ENCODE peak calls at places on chromosomes 13 and 19, in five cellular contexts. D is heart left ventricle, Z is mucosa of descending colon, H is tibial nerve, G is body of pancreas. L is an unnamed sample. For H3K4me1, the result is how much of the 10 kb centered on the place peaks cover.

GRCh38 chr13:85864963-85865530 is 65.8 kb upstream of the SLITRK6 start:
- DNase-seq in D (no peak), Z (no peak), H (no peak), G (no peak), L (no peak)

GRCh38 chr13:107421951-107422350 is 793.4 kb downstream of the LIG4 start:
- DNase-seq in D (no peak), Z (no peak), H (no peak), G (no peak), L (no peak)

GRCh38 chr19:57280913-57281425 is 684 bp downstream of the ZNF460 start:
- DNase-seq in D (no peak), Z (peak), H (no peak), G (no peak), L (no peak)

GRCh38 chr13:23510544-23510916 is 59.7 kb upstream of the TNFRSF19 start:
- DNase-seq in D (no peak), Z (no peak), H (no peak), G (no peak), L (no peak)

GRCh38 chr13:77143325-77143907 is 116.5 kb upstream of the FBXL3 start:
- DNase-seq in D (no peak), Z (no peak), H (no peak), G (no peak), L (no peak)

GRCh38 chr19:42563352-42564210 is 31.1 kb downstream of the CEACAM8 start:
- DNase-seq in D (no peak), Z (no peak), H (peak), G (peak), L (no peak)

GRCh38 chr13:51760592-51760991 is 43.4 kb downstream of the DHRS12 start:
- DNase-seq in D (no peak), Z (no peak), H (no peak), G (no peak), L (no peak)

GRCh38 chr13:27125357-27126282 is 46.0 kb downstream of the USP12 start:
- DNase-seq in D (peak), Z (no peak), H (no peak), G (no peak), L (no peak)

GRCh38 chr19:15540435-15540834 is 32.1 kb downstream of the CYP4F22 start:
- DNase-seq in D (no peak), Z (no peak), H (no peak), G (no peak), L (no peak)

GRCh38 chr19:3178377-3178972 is at the start of gene S1PR4:
- DNase-seq in D (peak), Z (peak), H (no peak), G (no peak), L (no peak)

GRCh38 chr19:47135156-47135555 is 4.5 kb downstream of the SAE1 start:
- DNase-seq in D (no peak), Z (no peak), H (no peak), G (no peak), L (no peak)

GRCh38 chr19:1651548-1652394 is 644 bp downstream of the TCF3 start:
- DNase-seq in D (peak), Z (peak), H (peak), G (peak), L (peak)

GRCh38 chr13:40271931-40272775 is 394.3 kb downstream of the FOXO1 start:
- DNase-seq in D (peak), Z (no peak), H (peak), G (peak), L (peak)

GRCh38 chr13:103568314-103568713 is 502.1 kb upstream of the SLC10A2 start:
- DNase-seq in D (no peak), Z (no peak), H (no peak), G (no peak), L (no peak)

GRCh38 chr13:28370448-28370847 is 124.5 kb downstream of the FLT1 start:
- DNase-seq in D (no peak), Z (no peak), H (no peak), G (no peak), L (no peak)

GRCh38 chr13:40189885-40190655 is 476.4 kb downstream of the FOXO1 start:
- DNase-seq in D (no peak), Z (peak), H (no peak), G (no peak), L (peak)

GRCh38 chr13:70795484-70795883 is 687.2 kb upstream of the KLHL1 start:
- DNase-seq in D (no peak), Z (no peak), H (no peak), G (no peak), L (no peak)

GRCh38 chr19:47414469-47414868 is 4.9 kb downstream of the MEIS3 start:
- DNase-seq in D (no peak), Z (no peak), H (no peak), G (no peak), L (no peak)

GRCh38 chr19:17943284-17944221 is 10.7 kb downstream of the CCDC124 start:
- DNase-seq in D (no peak), Z (no peak), H (no peak), G (no peak), L (no peak)

GRCh38 chr19:33268162-33268991 is 34.0 kb downstream of the CEBPA start:
- DNase-seq in D (no peak), Z (no peak), H (no peak), G (no peak), L (no peak)

GRCh38 chr13:88097541-88097940 is 426.4 kb downstream of the SLITRK5 start:
- DNase-seq in D (no peak), Z (no peak), H (no peak), G (no peak), L (no peak)
- H3K4me3 ChIP-seq in D (no peak), Z (no peak), H (no peak), G (no peak), L (no peak)

GRCh38 chr19:11190501-11190900 is 6.8 kb downstream of the KANK2 start:
- DNase-seq in D (no peak), Z (no peak), H (no peak), G (no peak), L (no peak)

GRCh38 chr19:11194173-11194572 is 3.2 kb downstream of the KANK2 start:
- DNase-seq in D (no peak), Z (no peak), H (no peak), G (no peak), L (no peak)

GRCh38 chr19:11192957-11193939 is 4.1 kb downstream of the KANK2 start:
- DNase-seq in D (no peak), Z (no peak), H (no peak), G (no peak), L (no peak)

GRCh38 chr19:11191934-11192333 is 5.4 kb downstream of the KANK2 start:
- DNase-seq in D (no peak), Z (no peak), H (no peak), G (no peak), L (no peak)

DNA sequence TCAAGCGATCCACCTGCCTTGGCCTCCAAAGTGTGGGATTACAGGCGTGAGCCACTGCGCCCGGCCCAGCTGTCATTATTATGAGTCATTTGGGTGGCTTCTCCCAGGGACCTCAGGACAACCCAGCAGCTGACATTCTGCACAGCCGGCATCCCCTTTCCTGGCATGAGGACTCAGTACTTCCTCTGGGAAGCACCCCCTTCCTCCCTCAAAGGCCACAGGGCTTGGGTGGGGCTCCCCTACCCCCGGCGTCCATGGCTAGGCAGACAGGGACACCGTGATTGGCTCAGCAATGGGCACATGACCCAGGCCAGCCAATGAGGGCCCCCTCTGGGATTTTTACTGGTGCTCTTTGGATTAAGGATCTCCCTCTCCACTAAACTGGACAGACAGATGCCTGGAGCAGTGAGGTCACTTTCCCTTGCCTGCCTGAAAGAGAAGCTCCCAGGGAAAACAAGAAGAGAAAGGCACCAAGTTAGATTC is 6.0 kb downstream of the KANK2 start:
- DNase-seq in D (peak), Z (peak), H (peak), G (no peak), L (peak)
- H3K4me1 ChIP-seq in D (half or more), Z (under half), H (half or more), G (under half), L (under half)

DNA sequence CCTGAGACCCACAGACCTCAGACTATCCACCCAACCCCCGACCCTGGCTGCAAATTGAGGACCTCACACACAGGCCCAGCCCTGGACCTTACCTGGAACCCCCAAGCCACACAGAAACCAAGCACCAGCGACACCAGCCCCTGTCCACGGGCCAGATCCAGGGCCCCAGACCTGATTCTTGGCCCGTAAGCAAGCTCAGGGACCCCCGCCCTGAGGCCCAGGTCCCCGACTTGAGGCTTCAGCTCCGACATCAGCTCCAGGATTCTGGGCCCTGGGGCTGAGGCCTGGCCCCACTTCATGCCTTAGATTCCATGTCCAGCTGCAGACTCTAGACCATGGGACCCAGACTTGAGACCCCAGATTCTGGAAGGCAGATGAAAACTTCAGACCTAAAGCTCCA is 6.3 kb downstream of the TTYH1 start:
- DNase-seq in D (no peak), Z (no peak), H (no peak), G (no peak), L (no peak)
- H3K4me3 ChIP-seq in D (no peak), Z (no peak), H (no peak), G (no peak), L (no peak)

GRCh38 chr13:30212256-30212655 is 95.1 kb downstream of the KATNAL1 start:
- DNase-seq in D (no peak), Z (no peak), H (no peak), G (no peak), L (no peak)
- H3K4me1 ChIP-seq in D (under half), Z (under half), H (under half), G (under half), L (under half)

DNA sequence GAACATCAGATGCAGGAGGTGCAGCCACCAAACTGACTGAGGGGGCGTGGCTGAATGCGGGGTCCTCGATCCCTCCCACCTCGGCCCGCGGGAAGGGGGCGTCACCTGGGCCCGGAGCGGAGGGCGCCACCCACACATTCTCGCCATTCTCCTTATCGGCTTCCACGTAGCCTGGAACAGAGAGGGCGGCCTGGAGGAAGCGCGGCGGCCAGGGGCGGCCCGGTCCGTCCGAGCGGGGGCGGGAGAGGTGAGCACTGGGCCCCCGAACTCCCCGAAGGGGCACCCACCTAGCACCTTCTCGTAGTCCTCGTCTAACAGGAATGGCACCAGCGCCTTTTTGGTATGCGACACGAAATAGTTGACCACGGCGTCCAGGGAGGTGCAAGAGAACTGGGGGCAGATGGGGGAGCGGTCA is 11.8 kb downstream of the STAP2 start:
- DNase-seq in D (no peak), Z (no peak), H (no peak), G (no peak), L (no peak)
- H3K4me3 ChIP-seq in D (peak), Z (no peak), H (no peak), G (no peak), L (no peak)